ENCODE peak calls at places on chromosomes 7 and 10, in seven cellular contexts. H is HFFc6; E is CD4-positive, CD25-positive, alpha-beta regulatory T cell; Q is NCI-H1436; R is skeletal muscle cell; D is renal cortical epithelial cell; K is Right ventricle myocardium superior. C is an unnamed sample.
A peak's percentile ranks its signal among the peaks of the same experiment; 100 is the strongest.

GRCh38 chr10:33655921-33656320 is 321.5 kb upstream of the NRP1 start:
- DNase-seq in H (no peak), E (no peak), Q (no peak), R (no peak), D (no peak), K (no peak), C (no peak)

GRCh38 chr10:62433181-62433692 is 59.1 kb downstream of the ZNF365 start:
- DNase-seq in H (peak; percentile 97), E (no peak), Q (no peak), R (peak; percentile 88), D (peak; percentile 99), K (peak; percentile 44), C (no peak)

GRCh38 chr7:140857048-140857447 is 67.7 kb downstream of the BRAF start:
- DNase-seq in H (no peak), E (no peak), Q (no peak), R (no peak), D (no peak), K (no peak), C (no peak)

GRCh38 chr10:45040921-45041320 is 40.2 kb downstream of the ZNF22 start:
- DNase-seq in H (no peak), E (no peak), Q (no peak), R (no peak), D (peak; percentile 22), K (no peak), C (no peak)

GRCh38 chr7:41103331-41103730 is 599.6 kb downstream of the INHBA start:
- DNase-seq in H (peak; percentile 59), E (no peak), Q (no peak), R (no peak), D (no peak), K (no peak), C (no peak)

GRCh38 chr7:74372511-74373111 is 81.1 kb upstream of the GTF2IRD1 start:
- DNase-seq in H (no peak), E (no peak), Q (no peak), R (no peak), D (no peak), K (peak; percentile 70), C (no peak)

GRCh38 chr7:511476-512145 is 8.0 kb downstream of the PDGFA start:
- DNase-seq in H (no peak), E (no peak), Q (no peak), R (no peak), D (no peak), K (no peak), C (no peak)

GRCh38 chr10:69232252-69232651 is 12.1 kb downstream of the HKDC1 start:
- DNase-seq in H (peak; percentile 81), E (no peak), Q (no peak), R (peak; percentile 39), D (peak; percentile 59), K (no peak), C (no peak)

GRCh38 chr7:102433319-102434038 is at the start of gene ORAI2:
- DNase-seq in H (peak; percentile 51), E (peak; percentile 82), Q (peak; percentile 74), R (no peak), D (no peak), K (peak; percentile 88), C (peak; percentile 86)

GRCh38 chr7:1193593-1194424 is 33.8 kb upstream of the ZFAND2A start:
- DNase-seq in H (peak; percentile 45), E (peak; percentile 29), Q (peak; percentile 36), R (no peak), D (peak; percentile 19), K (peak; percentile 74), C (no peak)

GRCh38 chr10:114320249-114321116 is 81.4 kb downstream of the VWA2 start:
- DNase-seq in H (no peak), E (no peak), Q (no peak), R (no peak), D (peak; percentile 47), K (no peak), C (no peak)

GRCh38 chr10:117226813-117227451 is 14.0 kb upstream of the SLC18A2 start:
- DNase-seq in H (peak; percentile 24), E (no peak), Q (no peak), R (no peak), D (peak; percentile 56), K (no peak), C (no peak)